ENCODE peak calls at places on chromosomes 16 and 17, in seven cellular contexts. N is stimulated activated CD4-positive, alpha-beta T cell treated with anti-CD3 and anti-CD28 coated beads, Interleukin-2, amount 100 ng/mL, for 48 hours; D is neural progenitor cell; F is NCI-H2107; A is T1000; E is effector memory CD4-positive, alpha-beta T cell; X is brain microvascular endothelial cell. U is an unnamed sample.

GRCh38 chr16:85293899-85294642 is 181.8 kb upstream of the CIBAR2 start:
- DNase-seq in N (no peak), D (no peak), F (no peak), A (no peak), E (no peak), X (no peak), U (no peak)

GRCh38 chr17:74259667-74260524 is 14.1 kb upstream of the DNAI2 start:
- DNase-seq in N (no peak), D (no peak), F (peak), A (no peak), E (no peak), X (no peak), U (no peak)

GRCh38 chr16:85781685-85782370 is 17.5 kb downstream of the EMC8 start:
- DNase-seq in N (no peak), D (no peak), F (no peak), A (no peak), E (no peak), X (no peak), U (no peak)

GRCh38 chr16:29810699-29811169 is 1.3 kb upstream of the PRRT2 start:
- DNase-seq in N (no peak), D (peak), F (no peak), A (no peak), E (no peak), X (no peak), U (no peak)

GRCh38 chr16:72195609-72196008 is 23.7 kb upstream of the PMFBP1 start:
- DNase-seq in N (no peak), D (peak), F (no peak), A (no peak), E (no peak), X (no peak), U (no peak)

GRCh38 chr16:14181371-14182050 is 110.4 kb downstream of the MRTFB start:
- DNase-seq in N (no peak), D (no peak), F (no peak), A (no peak), E (no peak), X (peak), U (peak)

GRCh38 chr17:57747221-57748017 is 2.3 kb upstream of the CCDC182 start:
- DNase-seq in N (peak), D (peak), F (peak), A (no peak), E (peak), X (peak), U (peak)

GRCh38 chr16:84699147-84699711 is 571 bp upstream of the USP10 start:
- DNase-seq in N (peak), D (no peak), F (no peak), A (no peak), E (no peak), X (no peak), U (peak)

GRCh38 chr17:63705657-63706056 is 5.7 kb upstream of the LIMD2 start:
- DNase-seq in N (no peak), D (no peak), F (no peak), A (no peak), E (no peak), X (no peak), U (no peak)

GRCh38 chr16:7025616-7026190 is 306.9 kb upstream of the RBFOX1 start:
- DNase-seq in N (peak), D (peak), F (peak), A (no peak), E (no peak), X (peak), U (peak)

GRCh38 chr16:12613131-12613991 is 190.3 kb downstream of the CPPED1 start:
- DNase-seq in N (peak), D (no peak), F (no peak), A (peak), E (no peak), X (peak), U (peak)

GRCh38 chr16:12964466-12964865 is 63.1 kb downstream of the SHISA9 start:
- DNase-seq in N (no peak), D (no peak), F (no peak), A (no peak), E (no peak), X (no peak), U (no peak)

GRCh38 chr16:75660321-75660720 is 12.7 kb downstream of the TERF2IP start:
- DNase-seq in N (no peak), D (no peak), F (no peak), A (no peak), E (no peak), X (no peak), U (no peak)

GRCh38 chr17:78890111-78890897 is 12.7 kb downstream of the CEP295NL start:
- DNase-seq in N (peak), D (no peak), F (no peak), A (no peak), E (peak), X (no peak), U (no peak)

GRCh38 chr16:86343111-86343642 is 167.2 kb upstream of the FOXF1 start:
- DNase-seq in N (no peak), D (no peak), F (no peak), A (no peak), E (no peak), X (peak), U (no peak)

GRCh38 chr16:65249768-65250167 is 127.9 kb upstream of the CDH11 start:
- DNase-seq in N (no peak), D (no peak), F (no peak), A (no peak), E (no peak), X (peak), U (no peak)

GRCh38 chr17:1455291-1455747 is 713 bp downstream of the CRK start:
- DNase-seq in N (peak), D (peak), F (peak), A (peak), E (no peak), X (peak), U (peak)

GRCh38 chr16:84339316-84339715 is 29.0 kb upstream of the ATP2C2 start:
- DNase-seq in N (no peak), D (no peak), F (no peak), A (no peak), E (no peak), X (no peak), U (no peak)

GRCh38 chr17:8785547-8786412 is 13.4 kb downstream of the MFSD6L start:
- DNase-seq in N (peak), D (peak), F (peak), A (peak), E (peak), X (peak), U (peak)